ENCODE peak calls at places on chromosome 5, in seven cellular contexts. Q, O, L, M, D, S and I are unnamed samples.

GRCh38 chr5:155947394-155948062 is 379.4 kb upstream of the SGCD start:
- DNase-seq in Q (no peak), O (no peak), L (no peak), M (no peak), D (no peak), S (no peak), I (no peak)

GRCh38 chr5:159777049-159777448 is 139.2 kb upstream of the ADRA1B start:
- DNase-seq in Q (no peak), O (no peak), L (no peak), M (no peak), D (no peak), S (no peak), I (no peak)

GRCh38 chr5:57715296-57715695 is 232.7 kb upstream of the ACTBL2 start:
- DNase-seq in Q (no peak), O (no peak), L (no peak), M (no peak), D (no peak), S (no peak), I (no peak)

GRCh38 chr5:158390556-158390955 is 531.6 kb upstream of the CLINT1 start:
- DNase-seq in Q (no peak), O (peak), L (no peak), M (no peak), D (no peak), S (no peak), I (no peak)

GRCh38 chr5:76030343-76030742 is 52.8 kb upstream of the SV2C start:
- DNase-seq in Q (no peak), O (no peak), L (no peak), M (no peak), D (no peak), S (no peak), I (no peak)

GRCh38 chr5:118126159-118126558 is 862.2 kb downstream of the DTWD2 start:
- DNase-seq in Q (no peak), O (no peak), L (no peak), M (no peak), D (peak), S (no peak), I (no peak)

GRCh38 chr5:171721469-171721868 is 64.1 kb upstream of the SMIM23 start:
- DNase-seq in Q (no peak), O (no peak), L (no peak), M (no peak), D (no peak), S (no peak), I (no peak)

GRCh38 chr5:154849791-154850201 is 607 bp downstream of the FAXDC2 start:
- DNase-seq in Q (no peak), O (no peak), L (no peak), M (no peak), D (no peak), S (no peak), I (no peak)

GRCh38 chr5:42120071-42120470 is 195.0 kb downstream of the FBXO4 start:
- DNase-seq in Q (no peak), O (no peak), L (no peak), M (no peak), D (no peak), S (no peak), I (no peak)

GRCh38 chr5:141879941-141880738 is 1.9 kb upstream of the PCDH1 start:
- DNase-seq in Q (no peak), O (no peak), L (no peak), M (no peak), D (no peak), S (no peak), I (no peak)

GRCh38 chr5:3656803-3657202 is 61.2 kb downstream of the IRX1 start:
- DNase-seq in Q (no peak), O (no peak), L (no peak), M (no peak), D (no peak), S (no peak), I (no peak)

GRCh38 chr5:54443264-54443663 is 12.2 kb upstream of the HSPB3 start:
- DNase-seq in Q (no peak), O (peak), L (peak), M (no peak), D (peak), S (peak), I (no peak)

GRCh38 chr5:33929925-33930690 is 6.1 kb upstream of the RXFP3 start:
- DNase-seq in Q (no peak), O (no peak), L (no peak), M (no peak), D (no peak), S (no peak), I (no peak)

GRCh38 chr5:16051246-16051645 is 128.3 kb downstream of the MARCHF11 start:
- DNase-seq in Q (no peak), O (no peak), L (no peak), M (no peak), D (no peak), S (no peak), I (no peak)

GRCh38 chr5:53362521-53362941 is 117.9 kb upstream of the FST start:
- DNase-seq in Q (no peak), O (peak), L (peak), M (no peak), D (no peak), S (no peak), I (no peak)

GRCh38 chr5:20832204-20833080 is 844.4 kb upstream of the CDH18 start:
- DNase-seq in Q (no peak), O (no peak), L (no peak), M (no peak), D (no peak), S (no peak), I (no peak)

GRCh38 chr5:171710451-171711024 is 75.1 kb upstream of the SMIM23 start:
- DNase-seq in Q (no peak), O (no peak), L (no peak), M (no peak), D (no peak), S (no peak), I (no peak)

GRCh38 chr5:61333351-61334223 is 1.5 kb downstream of the ZSWIM6 start:
- DNase-seq in Q (no peak), O (peak), L (peak), M (peak), D (peak), S (peak), I (peak)

GRCh38 chr5:149358294-149358651 is 427 bp downstream of the PCYOX1L start:
- DNase-seq in Q (peak), O (no peak), L (peak), M (peak), D (peak), S (no peak), I (peak)

GRCh38 chr5:91206734-91207133 is 176.4 kb downstream of the ARRDC3 start:
- DNase-seq in Q (no peak), O (no peak), L (no peak), M (no peak), D (no peak), S (no peak), I (no peak)

GRCh38 chr5:167311340-167311739 is 980.1 kb upstream of the WWC1 start:
- DNase-seq in Q (no peak), O (no peak), L (no peak), M (no peak), D (no peak), S (no peak), I (no peak)

GRCh38 chr5:18483386-18483785 is 849.1 kb downstream of the TAF11L14 start:
- DNase-seq in Q (no peak), O (peak), L (no peak), M (no peak), D (no peak), S (no peak), I (no peak)

GRCh38 chr5:8057764-8058163 is 188.8 kb downstream of the MTRR start:
- DNase-seq in Q (no peak), O (no peak), L (no peak), M (no peak), D (no peak), S (no peak), I (no peak)

GRCh38 chr5:132476853-132477729 is 13.5 kb downstream of the IRF1 start:
- DNase-seq in Q (no peak), O (no peak), L (no peak), M (peak), D (no peak), S (no peak), I (peak)

GRCh38 chr5:27963050-27963783 is 924.8 kb upstream of the CDH9 start:
- DNase-seq in Q (no peak), O (no peak), L (no peak), M (no peak), D (no peak), S (no peak), I (no peak)

GRCh38 chr5:134005415-134006118 is 792 bp upstream of the VDAC1 start:
- DNase-seq in Q (no peak), O (no peak), L (peak), M (peak), D (no peak), S (peak), I (no peak)

GRCh38 chr5:9534881-9535517 is 10.9 kb downstream of the SEMA5A start:
- DNase-seq in Q (no peak), O (no peak), L (no peak), M (peak), D (no peak), S (no peak), I (no peak)

DNA sequence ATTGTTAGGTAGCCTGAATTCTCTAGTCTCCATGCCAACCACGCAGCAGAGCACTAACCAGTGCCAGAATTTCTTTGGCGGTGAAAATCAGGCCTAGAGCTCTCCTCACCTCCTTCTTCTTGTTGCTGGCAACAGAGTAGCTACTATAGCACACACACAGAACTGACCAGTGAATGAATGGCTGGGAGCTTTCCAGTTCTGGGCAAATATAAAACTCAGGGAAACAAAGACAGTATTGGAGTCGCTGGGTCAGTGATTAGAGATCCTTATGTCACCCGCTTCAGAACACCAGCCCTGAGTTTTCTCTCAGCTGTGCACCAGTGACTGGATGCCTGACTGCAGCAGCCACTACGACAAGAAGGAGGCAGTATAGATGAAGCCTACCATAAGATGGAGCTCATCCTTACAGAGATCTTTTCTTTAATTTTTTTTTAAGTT is 26.9 kb upstream of the FEM1C start:
- DNase-seq in Q (no peak), O (no peak), L (no peak), M (no peak), D (no peak), S (no peak), I (no peak)
- TF ChIP-seq CTCF in Q (peak), O (no peak), L (no peak), M (no peak), D (no peak), S (no peak), I (no peak)

DNA sequence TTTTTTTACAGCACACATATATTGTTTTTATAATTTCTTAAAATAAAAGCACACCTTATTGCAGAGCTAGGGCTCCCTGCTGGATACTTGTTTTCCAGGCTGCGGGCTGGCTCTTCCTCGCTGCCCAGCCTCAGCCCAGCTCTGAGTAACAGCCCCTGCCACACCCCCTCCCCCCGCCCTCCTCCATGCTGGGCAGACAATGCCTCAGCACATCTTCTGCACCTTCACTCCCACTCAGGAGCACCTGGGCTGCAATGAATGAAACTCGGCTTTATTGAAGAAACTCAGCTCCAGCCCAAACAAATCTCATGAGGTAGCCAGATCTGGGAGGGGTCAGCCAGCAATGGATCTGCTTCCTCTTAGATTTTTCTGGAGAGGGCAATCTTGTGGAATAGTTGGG is 9.5 kb downstream of the IL9 start:
- DNase-seq in Q (no peak), O (no peak), L (no peak), M (no peak), D (no peak), S (no peak), I (no peak)
- TF ChIP-seq CTCF in Q (no peak), O (no peak), L (no peak), M (no peak), D (no peak), S (no peak), I (no peak)

DNA sequence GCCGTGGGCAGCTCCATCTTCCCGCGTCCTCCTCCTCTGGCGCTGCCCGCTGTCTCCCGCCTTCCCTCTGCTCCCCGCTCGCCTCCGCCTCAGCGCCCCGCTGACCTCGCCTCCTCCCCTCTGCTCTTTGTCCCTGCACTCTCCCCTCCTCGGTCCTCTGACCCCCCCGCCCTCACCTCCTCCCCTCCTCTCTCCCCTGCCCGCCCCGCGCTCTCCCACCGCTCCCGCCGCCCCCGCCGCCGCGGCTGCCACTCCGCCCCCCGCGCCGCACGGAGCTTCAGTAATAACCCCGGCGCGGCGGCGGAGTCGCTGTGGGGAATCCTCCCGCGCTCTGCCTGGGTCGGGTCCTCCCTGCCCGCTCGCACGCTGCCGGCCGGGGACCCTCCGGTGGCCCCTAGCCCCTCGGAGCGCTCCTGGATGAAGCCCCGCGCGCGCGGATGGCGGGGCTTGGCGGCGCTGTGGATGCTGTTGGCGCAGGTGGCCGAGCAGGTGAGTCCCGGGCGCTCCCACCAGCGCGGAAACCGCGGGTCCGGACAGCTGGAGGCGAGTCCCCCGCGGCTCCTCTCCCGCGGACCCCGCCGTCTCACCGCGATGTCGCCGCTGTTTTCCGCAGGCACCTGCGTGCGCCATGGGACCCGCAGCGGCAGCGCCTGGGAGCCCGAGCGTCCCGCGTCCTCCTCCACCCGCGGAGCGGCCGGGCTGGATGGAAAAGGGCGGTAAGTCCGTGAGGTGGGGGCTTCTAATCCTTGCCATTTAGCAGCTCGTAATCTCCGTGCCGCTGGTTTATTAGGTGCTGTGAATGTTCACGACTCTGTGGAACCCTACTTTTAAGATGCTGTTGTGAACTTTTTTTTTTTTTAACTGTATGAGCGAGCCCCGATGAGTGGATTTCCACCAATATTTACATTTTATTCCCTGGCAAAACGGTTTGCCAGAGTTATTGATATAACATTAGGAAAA is at the start of gene ADAMTS16:
- DNase-seq in Q (no peak), O (no peak), L (no peak), M (no peak), D (no peak), S (no peak), I (no peak)
- TF ChIP-seq CTCF in Q (no peak), O (no peak), L (no peak), M (no peak), D (no peak), S (no peak), I (no peak)

DNA sequence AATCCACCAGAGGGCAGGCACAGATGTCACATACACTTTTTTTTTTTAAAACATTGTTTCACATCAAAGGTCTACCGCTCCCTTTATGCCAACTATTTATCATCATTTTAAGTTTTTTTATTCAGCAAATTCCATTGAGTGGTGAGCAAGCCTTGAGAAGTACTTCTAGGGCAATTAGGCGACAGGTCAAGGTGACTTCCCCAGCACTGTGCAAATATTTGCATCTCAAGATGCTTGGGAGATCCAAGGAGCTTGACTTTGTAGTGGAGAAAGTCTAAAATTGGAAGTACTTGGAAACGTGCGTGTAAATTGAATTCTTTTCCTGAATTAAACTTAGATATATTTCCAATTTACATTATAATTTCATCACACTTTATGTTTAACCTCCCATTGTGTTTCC is 211.1 kb downstream of the ICE1 start:
- DNase-seq in Q (no peak), O (no peak), L (no peak), M (no peak), D (no peak), S (no peak), I (no peak)
- TF ChIP-seq CTCF in Q (no peak), O (no peak), L (no peak), M (no peak), D (no peak), S (no peak), I (no peak)

GRCh38 chr5:178461426-178461730 is 128.8 kb downstream of the COL23A1 start:
- DNase-seq in Q (no peak), O (no peak), L (no peak), M (no peak), D (no peak), S (no peak), I (no peak)
- TF ChIP-seq CTCF in Q (no peak), O (no peak), L (no peak), M (peak), D (no peak), S (no peak), I (peak)

GRCh38 chr5:11180890-11181289 is 419.9 kb upstream of the DAP start:
- DNase-seq in Q (no peak), O (no peak), L (no peak), M (no peak), D (no peak), S (no peak), I (no peak)

GRCh38 chr5:11177993-11178711 is 417.1 kb upstream of the DAP start:
- DNase-seq in Q (no peak), O (no peak), L (no peak), M (no peak), D (no peak), S (no peak), I (no peak)

GRCh38 chr5:11181940-11182339 is 420.9 kb upstream of the DAP start:
- DNase-seq in Q (no peak), O (no peak), L (no peak), M (no peak), D (no peak), S (no peak), I (no peak)

DNA sequence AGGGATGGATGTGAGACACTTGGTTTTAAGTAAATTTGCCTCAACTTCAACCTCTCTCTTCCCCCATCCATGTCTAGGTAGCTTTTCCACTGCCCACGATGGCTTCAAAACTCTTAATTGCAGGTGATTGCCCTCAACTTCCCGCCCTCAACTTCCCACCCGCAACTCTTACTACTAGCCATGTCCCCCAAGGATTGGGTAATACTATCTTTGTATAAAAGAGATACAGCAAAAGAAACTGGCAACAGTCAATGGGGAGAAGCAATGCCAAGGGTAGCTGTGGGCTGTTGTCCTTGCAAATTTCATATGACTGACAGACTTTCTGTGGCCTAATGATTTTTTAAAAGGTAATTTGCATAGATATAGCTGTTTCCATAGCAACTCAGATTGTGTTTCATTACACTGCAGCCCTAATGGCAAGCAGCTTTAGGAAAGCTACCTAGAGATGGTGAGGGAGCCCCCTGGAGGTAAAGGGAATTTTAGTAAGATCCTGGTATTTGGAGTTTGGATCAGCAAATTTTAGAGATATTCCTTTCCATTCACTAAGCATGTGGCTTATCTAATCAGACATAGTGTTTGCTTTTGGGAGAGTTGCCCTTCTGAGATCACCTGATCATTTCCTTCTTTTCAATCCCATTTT is 421.5 kb upstream of the DAP start:
- DNase-seq in Q (no peak), O (peak), L (peak), M (no peak), D (peak), S (peak), I (no peak)
- TF ChIP-seq CTCF in Q (peak), O (peak), L (peak), M (peak), D (peak), S (peak), I (peak)

GRCh38 chr5:129078247-129078646 is 16.3 kb upstream of the ISOC1 start:
- DNase-seq in Q (no peak), O (no peak), L (no peak), M (no peak), D (no peak), S (no peak), I (no peak)
- TF ChIP-seq CTCF in Q (no peak), O (no peak), L (no peak), M (no peak), D (no peak), S (no peak), I (no peak)

GRCh38 chr5:125698420-125698819 is 724.8 kb upstream of the GRAMD2B start:
- DNase-seq in Q (no peak), O (no peak), L (no peak), M (no peak), D (no peak), S (no peak), I (no peak)

GRCh38 chr5:125699860-125700259 is 723.3 kb upstream of the GRAMD2B start:
- DNase-seq in Q (no peak), O (no peak), L (no peak), M (no peak), D (no peak), S (no peak), I (no peak)

GRCh38 chr5:125696762-125697161 is 726.4 kb upstream of the GRAMD2B start:
- DNase-seq in Q (peak), O (peak), L (no peak), M (peak), D (no peak), S (no peak), I (no peak)

GRCh38 chr5:125703616-125704015 is 719.6 kb upstream of the GRAMD2B start:
- DNase-seq in Q (no peak), O (no peak), L (no peak), M (no peak), D (no peak), S (no peak), I (no peak)

GRCh38 chr5:125700380-125700856 is 722.8 kb upstream of the GRAMD2B start:
- DNase-seq in Q (no peak), O (no peak), L (peak), M (no peak), D (no peak), S (no peak), I (no peak)
- TF ChIP-seq CTCF in Q (no peak), O (no peak), L (no peak), M (no peak), D (no peak), S (no peak), I (no peak)

DNA sequence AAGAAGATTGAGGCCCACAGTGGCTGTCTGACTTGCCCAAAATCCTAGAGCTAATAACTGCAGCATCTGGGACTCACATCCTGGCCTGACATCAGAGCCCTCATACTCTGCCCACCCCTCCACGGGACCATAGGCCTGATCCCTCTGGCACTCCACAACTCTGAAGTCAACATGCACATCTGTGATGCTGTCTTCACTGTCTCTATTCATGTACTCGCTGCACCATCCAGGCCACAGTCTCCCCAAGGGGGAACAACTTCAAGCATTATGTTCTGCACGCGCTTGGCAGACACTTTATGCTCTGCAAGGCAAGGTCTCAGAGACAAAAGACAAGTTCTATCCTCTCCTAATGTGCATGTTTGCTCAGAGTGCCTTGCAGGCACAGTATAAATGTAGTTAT is 158.2 kb downstream of the SPOCK1 start:
- DNase-seq in Q (no peak), O (no peak), L (no peak), M (no peak), D (no peak), S (no peak), I (no peak)
- TF ChIP-seq CTCF in Q (no peak), O (no peak), L (no peak), M (no peak), D (no peak), S (no peak), I (no peak)